ENCODE peak calls at places on chromosomes 16 and 17, in seven cellular contexts. F is CD8-positive, alpha-beta T cell; V is T-helper 2 cell; L is CD8-positive, alpha-beta memory T cell; I is head of caudate nucleus; E is WTC11; G is gastrocnemius medialis. N is an unnamed sample.

GRCh38 chr16:72677662-72678447 is 370.1 kb downstream of the ZFHX3 start:
- DNase-seq in V (no peak), I (no peak), F (no peak), L (no peak), E (no peak), G (no peak), N (no peak)

GRCh38 chr16:11402051-11402744 is 56.9 kb downstream of the RMI2 start:
- DNase-seq in F (no peak), I (no peak), G (peak; percentile 69), L (peak; percentile 36), E (no peak), V (no peak), N (no peak)

GRCh38 chr17:6666077-6666521 is 14.5 kb downstream of the C17orf100 start:
- DNase-seq in F (peak; percentile 53), L (no peak), E (peak; percentile 78), G (peak; percentile 53), V (no peak), I (peak; percentile 71), N (no peak)

GRCh38 chr17:36657763-36658490 is 56.5 kb downstream of the MRM1 start:
- DNase-seq in V (no peak), F (peak; percentile 58), E (peak; percentile 76), I (peak; percentile 21), G (no peak), L (no peak), N (no peak)

GRCh38 chr17:39928868-39929651 is 1.5 kb downstream of the LRRC3C start:
- DNase-seq in V (no peak), E (no peak), G (no peak), I (no peak), L (no peak), F (no peak), N (no peak)

GRCh38 chr17:17757944-17758343 is 76.7 kb downstream of the RAI1 start:
- DNase-seq in I (peak; percentile 43), V (no peak), L (no peak), F (no peak), G (no peak), E (no peak), N (no peak)

GRCh38 chr16:66894948-66895696 is 14.8 kb downstream of the PDP2 start:
- DNase-seq in L (peak; percentile 63), F (peak; percentile 60), I (peak; percentile 74), V (peak; percentile 21), E (peak; percentile 69), G (peak; percentile 81), N (peak; percentile 42)

GRCh38 chr16:75267631-75268264 is 16.3 kb upstream of the BCAR1 start:
- DNase-seq in V (no peak), G (peak; percentile 97), I (peak; percentile 73), L (no peak), E (no peak), F (no peak), N (no peak)

GRCh38 chr17:79233916-79234551 is 159.4 kb downstream of the ENGASE start:
- DNase-seq in F (no peak), V (no peak), E (no peak), L (no peak), G (no peak), I (no peak), N (no peak)

GRCh38 chr16:75621170-75621477 is 2.0 kb downstream of the ADAT1 start:
- DNase-seq in G (no peak), L (no peak), F (no peak), E (no peak), V (no peak), I (no peak), N (no peak)

GRCh38 chr17:57697891-57698708 is 47.0 kb downstream of the CCDC182 start:
- DNase-seq in F (no peak), V (peak; percentile 4), G (no peak), L (no peak), I (peak; percentile 27), E (no peak), N (no peak)

GRCh38 chr17:29138991-29139682 is 41.1 kb downstream of the MYO18A start:
- DNase-seq in F (peak; percentile 64), V (no peak), E (no peak), I (peak; percentile 70), G (peak; percentile 90), L (no peak), N (peak; percentile 23)

GRCh38 chr16:6856578-6856977 is 476.1 kb upstream of the RBFOX1 start:
- DNase-seq in E (no peak), F (no peak), L (no peak), I (no peak), V (no peak), G (no peak), N (no peak)

GRCh38 chr17:70314096-70314495 is 144.8 kb downstream of the KCNJ2 start:
- DNase-seq in G (no peak), E (no peak), F (no peak), I (no peak), L (no peak), V (no peak), N (no peak)

N was measured in central memory CD4-positive, alpha-beta T cell.